ENCODE peak calls at places on chromosomes 11 and 22, in six cellular contexts. One of them, this sample, is unnamed. For H3K4me1, the result is how much of the 10 kb centered on the place peaks cover.

GRCh38 chr22:41048791-41049717 is 43.3 kb upstream of the EP300 start:
- DNase-seq in HepG2: peak
- DNase-seq in heart left ventricle: peak
- DNase-seq in left lung: peak
- DNase-seq in astrocyte: peak
- DNase-seq in body of pancreas: peak
- DNase-seq in this sample: peak

GRCh38 chr11:70688142-70688541 is 289.8 kb downstream of the CTTN start:
- DNase-seq in HepG2: no peak
- DNase-seq in heart left ventricle: no peak
- DNase-seq in left lung: no peak
- DNase-seq in astrocyte: no peak
- DNase-seq in body of pancreas: peak
- DNase-seq in this sample: no peak

GRCh38 chr11:112963368-112963955 is 2.2 kb downstream of the NCAM1 start:
- DNase-seq in HepG2: no peak
- DNase-seq in heart left ventricle: no peak
- DNase-seq in left lung: peak
- DNase-seq in astrocyte: no peak
- DNase-seq in body of pancreas: no peak
- DNase-seq in this sample: no peak

GRCh38 chr11:116873391-116873790 is 36.0 kb upstream of the APOA1 start:
- DNase-seq in HepG2: no peak
- DNase-seq in heart left ventricle: no peak
- DNase-seq in left lung: no peak
- DNase-seq in astrocyte: no peak
- DNase-seq in body of pancreas: no peak
- DNase-seq in this sample: no peak

GRCh38 chr11:20050551-20051333 is 109.5 kb downstream of the DBX1 start:
- DNase-seq in HepG2: no peak
- DNase-seq in heart left ventricle: no peak
- DNase-seq in left lung: no peak
- DNase-seq in astrocyte: peak
- DNase-seq in body of pancreas: no peak
- DNase-seq in this sample: no peak

GRCh38 chr11:63766501-63767270 is 1.9 kb downstream of the ZFTA start:
- DNase-seq in HepG2: peak
- DNase-seq in heart left ventricle: no peak
- DNase-seq in left lung: no peak
- DNase-seq in astrocyte: no peak
- DNase-seq in body of pancreas: no peak
- DNase-seq in this sample: peak

GRCh38 chr11:48013269-48013901 is 33.0 kb downstream of the PTPRJ start:
- DNase-seq in HepG2: peak
- DNase-seq in heart left ventricle: peak
- DNase-seq in left lung: peak
- DNase-seq in astrocyte: no peak
- DNase-seq in body of pancreas: no peak
- DNase-seq in this sample: peak

GRCh38 chr22:45407793-45408192 is 5.6 kb downstream of the SMC1B start:
- DNase-seq in HepG2: no peak
- DNase-seq in heart left ventricle: no peak
- DNase-seq in left lung: no peak
- DNase-seq in astrocyte: no peak
- DNase-seq in body of pancreas: no peak
- DNase-seq in this sample: no peak

GRCh38 chr11:112734207-112734606 is 227.0 kb upstream of the NCAM1 start:
- DNase-seq in HepG2: no peak
- DNase-seq in heart left ventricle: peak
- DNase-seq in left lung: no peak
- DNase-seq in astrocyte: peak
- DNase-seq in body of pancreas: no peak
- DNase-seq in this sample: peak

GRCh38 chr22:45007946-45008852 is 1.6 kb downstream of the PHF21B start:
- DNase-seq in HepG2: no peak
- DNase-seq in heart left ventricle: no peak
- DNase-seq in left lung: peak
- DNase-seq in astrocyte: no peak
- DNase-seq in body of pancreas: no peak
- DNase-seq in this sample: peak

GRCh38 chr11:124745835-124746620 is 6.0 kb downstream of the VSIG2 start:
- DNase-seq in HepG2: no peak
- DNase-seq in heart left ventricle: no peak
- DNase-seq in left lung: peak
- DNase-seq in astrocyte: no peak
- DNase-seq in body of pancreas: no peak
- DNase-seq in this sample: peak

GRCh38 chr11:539971-540481 is 2.7 kb downstream of the LRRC56 start:
- DNase-seq in HepG2: no peak
- DNase-seq in heart left ventricle: no peak
- DNase-seq in left lung: no peak
- DNase-seq in astrocyte: no peak
- DNase-seq in body of pancreas: no peak
- DNase-seq in this sample: no peak

GRCh38 chr11:117832511-117832910 is 8.0 kb upstream of the FXYD2 start:
- DNase-seq in HepG2: no peak
- DNase-seq in heart left ventricle: peak
- DNase-seq in left lung: no peak
- DNase-seq in astrocyte: no peak
- DNase-seq in body of pancreas: peak
- DNase-seq in this sample: no peak

GRCh38 chr11:69208190-69209037 is 52.7 kb downstream of the SMIM38 start:
- DNase-seq in HepG2: no peak
- DNase-seq in heart left ventricle: no peak
- DNase-seq in left lung: no peak
- DNase-seq in astrocyte: no peak
- DNase-seq in body of pancreas: no peak
- DNase-seq in this sample: no peak

GRCh38 chr22:50505776-50506610 is 1.5 kb downstream of the LMF2 start:
- DNase-seq in HepG2: no peak
- DNase-seq in heart left ventricle: no peak
- DNase-seq in left lung: peak
- DNase-seq in astrocyte: no peak
- DNase-seq in body of pancreas: peak
- DNase-seq in this sample: no peak

GRCh38 chr11:76799061-76799804 is 16.1 kb downstream of the TSKU start:
- DNase-seq in HepG2: peak
- DNase-seq in heart left ventricle: peak
- DNase-seq in left lung: peak
- DNase-seq in astrocyte: peak
- DNase-seq in body of pancreas: peak
- DNase-seq in this sample: peak

GRCh38 chr11:69654660-69655478 is 13.9 kb downstream of the CCND1 start:
- DNase-seq in HepG2: peak
- DNase-seq in heart left ventricle: peak
- DNase-seq in left lung: peak
- DNase-seq in astrocyte: no peak
- DNase-seq in body of pancreas: no peak
- DNase-seq in this sample: peak

GRCh38 chr22:49523374-49524008 is 304.2 kb downstream of the BRD1 start:
- DNase-seq in HepG2: no peak
- DNase-seq in heart left ventricle: no peak
- DNase-seq in left lung: no peak
- DNase-seq in astrocyte: no peak
- DNase-seq in body of pancreas: no peak
- DNase-seq in this sample: no peak

GRCh38 chr11:12301379-12301778 is 76.0 kb upstream of the PARVA start:
- DNase-seq in HepG2: no peak
- DNase-seq in heart left ventricle: no peak
- DNase-seq in left lung: no peak
- DNase-seq in astrocyte: no peak
- DNase-seq in body of pancreas: no peak
- DNase-seq in this sample: no peak

GRCh38 chr11:62842171-62842717 is 2.9 kb upstream of the WDR74 start:
- DNase-seq in HepG2: no peak
- DNase-seq in heart left ventricle: peak
- DNase-seq in left lung: peak
- DNase-seq in astrocyte: no peak
- DNase-seq in body of pancreas: peak
- DNase-seq in this sample: peak

GRCh38 chr11:63882555-63883242 is 34.3 kb downstream of the RCOR2 start:
- DNase-seq in HepG2: no peak
- DNase-seq in heart left ventricle: peak
- DNase-seq in left lung: peak
- DNase-seq in astrocyte: no peak
- DNase-seq in body of pancreas: no peak
- DNase-seq in this sample: no peak

GRCh38 chr22:50674606-50675552 is 2.3 kb downstream of the SHANK3 start:
- DNase-seq in HepG2: peak
- DNase-seq in heart left ventricle: no peak
- DNase-seq in left lung: peak
- DNase-seq in astrocyte: no peak
- DNase-seq in body of pancreas: peak
- DNase-seq in this sample: peak

GRCh38 chr22:20526305-20526627 is 18.9 kb downstream of the MED15 start:
- DNase-seq in HepG2: no peak
- DNase-seq in heart left ventricle: no peak
- DNase-seq in left lung: no peak
- DNase-seq in astrocyte: no peak
- DNase-seq in body of pancreas: no peak
- DNase-seq in this sample: no peak
- H3K4me1 ChIP-seq in HepG2: half or more
- H3K4me1 ChIP-seq in heart left ventricle: half or more
- H3K4me1 ChIP-seq in left lung: half or more
- H3K4me1 ChIP-seq in astrocyte: half or more
- H3K4me1 ChIP-seq in body of pancreas: under half
- H3K4me1 ChIP-seq in this sample: half or more

DNA sequence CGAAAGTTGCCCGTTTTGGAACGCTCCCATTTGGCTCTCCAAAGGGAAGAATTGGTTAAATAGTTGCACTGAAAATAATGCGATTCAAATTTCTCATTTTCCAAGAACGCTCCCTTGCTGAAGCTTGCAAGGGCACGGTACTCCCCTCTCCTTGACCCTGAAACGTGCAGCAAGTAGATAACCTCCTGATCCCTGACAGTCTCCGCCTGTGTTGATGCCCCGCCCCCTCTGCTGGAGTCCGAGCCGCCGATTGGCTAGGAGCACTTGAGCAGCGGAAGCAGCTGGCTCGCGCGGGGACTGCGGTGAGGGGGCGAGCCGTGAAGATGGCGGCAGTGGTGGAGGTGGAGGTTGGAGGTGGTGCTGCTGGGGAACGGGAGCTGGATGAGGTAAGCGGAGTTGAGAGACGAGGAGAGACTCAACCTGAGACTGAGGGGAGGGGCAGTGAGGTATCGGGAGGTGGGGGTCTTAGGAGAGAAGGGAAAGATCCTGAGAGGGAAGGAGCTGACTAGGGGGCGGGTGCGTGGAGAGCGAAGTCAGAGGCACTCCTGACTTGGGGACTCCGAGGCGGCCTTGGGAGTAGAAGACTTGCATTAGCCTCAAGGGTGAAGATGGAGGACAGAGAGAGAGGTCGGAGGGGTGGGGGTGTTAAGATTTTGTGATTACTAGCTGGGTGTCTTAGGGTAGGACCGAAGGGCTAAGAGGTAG is at the start of gene RNF121:
- DNase-seq in HepG2: peak
- DNase-seq in heart left ventricle: peak
- DNase-seq in left lung: peak
- DNase-seq in astrocyte: peak
- DNase-seq in body of pancreas: peak
- DNase-seq in this sample: peak
- H3K4me1 ChIP-seq in HepG2: half or more
- H3K4me1 ChIP-seq in heart left ventricle: under half
- H3K4me1 ChIP-seq in left lung: under half
- H3K4me1 ChIP-seq in astrocyte: under half
- H3K4me1 ChIP-seq in body of pancreas: under half
- H3K4me1 ChIP-seq in this sample: under half

DNA sequence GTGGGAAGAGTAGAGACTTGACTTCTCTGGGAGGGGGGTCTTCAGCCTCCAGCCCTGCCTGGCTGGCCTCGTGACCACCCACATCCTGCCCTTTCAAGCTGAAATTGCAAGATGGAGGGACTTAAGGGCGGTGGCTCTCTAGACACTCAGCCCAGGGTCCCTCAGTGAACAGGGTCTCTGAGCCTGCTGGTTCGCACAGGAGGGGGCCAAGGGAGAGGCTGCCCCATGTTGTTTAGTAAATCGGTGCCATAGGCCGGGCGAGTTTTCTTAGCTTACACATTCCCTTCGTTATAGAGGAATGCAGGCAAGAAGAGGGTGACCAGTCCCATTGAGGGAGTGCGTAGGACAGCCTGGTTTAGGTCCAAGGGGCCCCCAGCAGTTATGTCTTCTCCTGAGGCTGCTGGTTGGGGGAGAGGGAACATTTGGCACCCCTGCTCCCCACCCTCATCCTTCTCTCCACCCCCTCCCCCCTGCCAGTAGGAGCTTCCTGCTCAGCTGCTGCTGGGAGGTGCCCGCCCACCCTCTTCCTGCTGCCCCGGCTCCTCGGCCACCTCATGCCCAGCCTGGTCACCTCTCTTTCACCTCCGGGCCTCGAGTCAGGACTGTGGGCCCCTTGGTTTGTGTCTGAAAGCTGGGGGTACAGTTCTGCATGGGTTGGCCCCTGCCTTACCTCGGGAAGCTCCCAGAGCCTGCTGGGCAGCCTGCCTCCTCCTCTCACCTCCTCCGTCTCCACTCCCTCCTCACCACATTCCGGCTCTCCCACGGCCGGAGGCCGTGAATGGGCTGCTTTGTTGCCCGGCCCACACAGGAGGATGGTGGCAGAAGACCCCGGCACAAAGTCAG is 3.9 kb downstream of the FRMD8 start:
- DNase-seq in HepG2: no peak
- DNase-seq in heart left ventricle: no peak
- DNase-seq in left lung: no peak
- DNase-seq in astrocyte: no peak
- DNase-seq in body of pancreas: no peak
- DNase-seq in this sample: peak
- H3K4me1 ChIP-seq in HepG2: under half
- H3K4me1 ChIP-seq in heart left ventricle: half or more
- H3K4me1 ChIP-seq in left lung: half or more
- H3K4me1 ChIP-seq in astrocyte: under half
- H3K4me1 ChIP-seq in body of pancreas: half or more
- H3K4me1 ChIP-seq in this sample: under half

DNA sequence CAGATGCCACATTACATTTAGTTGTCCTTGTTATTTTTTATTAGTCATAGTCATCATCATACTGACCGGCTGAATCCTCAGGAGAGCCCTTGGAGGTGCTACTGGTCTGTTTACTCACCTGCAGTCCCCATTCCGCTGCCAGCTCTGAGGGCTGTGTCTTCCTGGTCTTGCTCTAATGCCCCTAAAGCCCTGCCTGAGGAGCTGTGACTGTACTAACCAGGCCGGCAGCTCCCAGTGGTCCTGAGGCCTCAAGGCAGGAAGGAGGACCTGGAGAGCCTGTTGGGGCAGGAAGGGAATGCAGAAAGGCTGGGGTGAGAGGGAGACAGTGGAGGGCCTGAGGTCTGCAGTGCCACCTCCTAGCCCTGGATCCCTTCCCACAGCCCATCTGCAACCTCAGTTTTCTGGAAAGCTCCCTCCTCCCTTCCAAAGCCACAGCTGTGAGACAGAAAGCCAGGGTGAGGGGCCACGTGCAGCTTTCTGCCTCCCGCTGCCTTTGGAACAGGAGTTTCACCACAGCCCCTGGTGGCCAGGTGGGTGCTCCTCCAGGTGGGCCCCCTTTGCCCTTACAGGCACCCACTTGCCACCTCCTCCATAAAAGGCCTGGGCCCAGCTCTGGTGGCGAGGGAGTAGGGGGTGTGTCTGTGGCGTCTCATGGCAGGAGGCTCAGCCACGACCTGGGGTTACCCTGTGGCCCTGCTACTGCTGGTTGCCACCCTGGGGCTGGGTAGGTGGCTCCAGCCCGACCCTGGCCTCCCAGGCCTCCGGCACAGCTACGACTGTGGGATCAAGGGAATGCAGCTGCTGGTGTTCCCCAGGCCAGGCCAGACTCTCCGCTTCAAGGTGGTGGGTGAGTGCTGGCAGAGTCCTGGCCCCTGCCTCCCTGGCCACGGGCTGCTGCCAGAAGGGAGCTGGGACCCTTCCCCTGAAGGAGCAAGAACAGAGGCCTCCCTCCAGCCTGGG is at the start of gene ZP1:
- DNase-seq in HepG2: no peak
- DNase-seq in heart left ventricle: peak
- DNase-seq in left lung: no peak
- DNase-seq in astrocyte: no peak
- DNase-seq in body of pancreas: no peak
- DNase-seq in this sample: no peak
- H3K4me1 ChIP-seq in HepG2: under half
- H3K4me1 ChIP-seq in heart left ventricle: under half
- H3K4me1 ChIP-seq in left lung: under half
- H3K4me1 ChIP-seq in astrocyte: under half
- H3K4me1 ChIP-seq in body of pancreas: under half
- H3K4me1 ChIP-seq in this sample: under half